ENCODE peak calls at places on chromosomes 11 and 22, in seven cellular contexts. R, D, B, N, X, K and O are unnamed samples.

GRCh38 chr11:57405271-57405890 is 14.9 kb upstream of the PRG2 start:
- DNase-seq in R (no peak), B (no peak), K (no peak), X (no peak), N (no peak), D (no peak), O (no peak)

GRCh38 chr22:41380993-41381328 is 781 bp upstream of the TEF start:
- DNase-seq in K (no peak), N (no peak), B (no peak), R (peak), X (peak), D (peak), O (peak)

GRCh38 chr11:134654161-134654915 is 242.3 kb upstream of the B3GAT1 start:
- DNase-seq in X (no peak), D (no peak), B (no peak), R (no peak), K (no peak), N (no peak), O (no peak)

GRCh38 chr22:47933891-47934290 is 1171.4 kb downstream of the TBC1D22A start:
- DNase-seq in B (no peak), N (no peak), K (no peak), X (no peak), D (no peak), R (no peak), O (no peak)

GRCh38 chr11:17386331-17387084 is 2.0 kb downstream of the KCNJ11 start:
- DNase-seq in K (no peak), B (peak), D (peak), X (peak), R (peak), N (peak), O (peak)

GRCh38 chr11:29127456-29127855 is 889.4 kb downstream of the KCNA4 start:
- DNase-seq in B (no peak), D (no peak), R (no peak), K (no peak), X (no peak), N (no peak), O (no peak)

GRCh38 chr11:19498986-19499669 is 213.5 kb upstream of the NAV2 start:
- DNase-seq in X (no peak), N (no peak), R (no peak), K (no peak), D (no peak), B (no peak), O (no peak)

GRCh38 chr11:84793318-84793717 is 833.8 kb downstream of the DLG2 start:
- DNase-seq in B (no peak), D (no peak), R (no peak), X (no peak), K (no peak), N (no peak), O (no peak)

GRCh38 chr11:38503876-38504275 is 1905.8 kb upstream of the RAG2 start:
- DNase-seq in D (no peak), K (no peak), B (no peak), X (no peak), R (no peak), N (no peak), O (no peak)

GRCh38 chr11:1150769-1151365 is 6.9 kb upstream of the MUC5AC start:
- DNase-seq in R (no peak), D (no peak), K (no peak), N (no peak), B (no peak), X (no peak), O (no peak)

GRCh38 chr11:85167471-85167870 is 459.7 kb downstream of the DLG2 start:
- DNase-seq in R (no peak), D (no peak), X (no peak), K (no peak), B (no peak), N (no peak), O (no peak)

GRCh38 chr22:35212020-35212419 is 45.3 kb upstream of the HMGXB4 start:
- DNase-seq in B (no peak), K (no peak), X (no peak), R (peak), D (no peak), N (no peak), O (no peak)

GRCh38 chr22:29872145-29872893 is 10.7 kb upstream of the MTMR3 start:
- DNase-seq in D (no peak), X (no peak), K (no peak), N (no peak), R (no peak), B (no peak), O (peak)

GRCh38 chr11:75969626-75970308 is 154.8 kb downstream of the UVRAG start:
- DNase-seq in N (no peak), D (no peak), X (no peak), R (no peak), B (no peak), K (no peak), O (no peak)

GRCh38 chr22:38177926-38178604 is 3.6 kb downstream of the PLA2G6 start:
- DNase-seq in R (peak), X (peak), B (no peak), D (peak), N (no peak), K (no peak), O (peak)

GRCh38 chr22:19143967-19144400 is 467 bp downstream of the ESS2 start:
- DNase-seq in N (no peak), K (no peak), X (no peak), D (no peak), R (peak), B (no peak), O (no peak)

GRCh38 chr22:42648368-42649260 is 578 bp downstream of the CYB5R3 start:
- DNase-seq in D (no peak), N (no peak), B (no peak), X (peak), R (no peak), K (no peak), O (no peak)

GRCh38 chr22:23789638-23790037 is 2.9 kb downstream of the SMARCB1 start:
- DNase-seq in B (peak), N (no peak), R (no peak), D (no peak), K (no peak), X (peak), O (peak)

GRCh38 chr11:117415358-117415896 is 87.8 kb downstream of the CEP164 start:
- DNase-seq in B (no peak), K (no peak), D (no peak), N (no peak), R (no peak), X (no peak), O (no peak)

GRCh38 chr11:12224537-12224893 is 114.1 kb downstream of the MICAL2 start:
- DNase-seq in B (no peak), X (no peak), R (no peak), K (peak), D (no peak), N (no peak), O (no peak)

GRCh38 chr22:45208993-45209838 is 31.5 kb downstream of the KIAA0930 start:
- DNase-seq in R (peak), B (peak), D (no peak), X (no peak), N (peak), K (no peak), O (no peak)
- TF ChIP-seq JUND in R (no peak), B (peak), D (no peak), X (no peak), N (no peak), K (no peak), O (no peak)

GRCh38 chr11:7630002-7630401 is 43.3 kb downstream of the CYB5R2 start:
- DNase-seq in K (no peak), D (no peak), X (no peak), N (no peak), B (no peak), R (no peak), O (no peak)

GRCh38 chr11:7628660-7629059 is 44.6 kb downstream of the CYB5R2 start:
- DNase-seq in D (no peak), B (no peak), K (no peak), X (no peak), N (no peak), R (no peak), O (no peak)

GRCh38 chr11:7636350-7636749 is 37.0 kb downstream of the CYB5R2 start:
- DNase-seq in K (no peak), B (no peak), R (no peak), X (no peak), D (no peak), N (no peak), O (no peak)

GRCh38 chr11:7635137-7635536 is 38.2 kb downstream of the CYB5R2 start:
- DNase-seq in X (no peak), K (no peak), R (no peak), B (no peak), D (no peak), N (no peak), O (no peak)

DNA sequence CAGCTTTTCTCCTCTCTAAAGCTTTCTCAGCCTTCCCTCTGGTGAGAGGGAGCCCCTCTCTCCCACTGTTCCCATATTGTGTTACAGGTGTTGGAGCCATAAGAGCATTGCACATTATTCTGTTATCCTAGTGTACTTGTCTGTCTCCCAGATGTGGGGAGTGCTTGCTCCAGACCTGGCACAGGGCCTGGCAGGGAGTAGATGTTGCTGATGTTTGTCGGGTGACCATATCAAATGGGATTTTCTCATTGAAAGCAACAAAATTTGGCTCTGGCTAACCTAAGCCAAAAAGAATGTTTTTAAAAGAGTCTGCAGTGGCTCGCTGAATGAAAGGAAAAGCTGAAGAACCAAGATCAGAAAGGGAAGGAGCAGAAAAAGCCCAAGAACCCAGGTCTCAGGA is 41.1 kb downstream of the CYB5R2 start:
- DNase-seq in K (no peak), D (no peak), N (no peak), R (no peak), B (no peak), X (no peak), O (no peak)
- TF ChIP-seq JUND in K (no peak), D (no peak), N (no peak), R (no peak), B (no peak), X (no peak), O (no peak)

GRCh38 chr22:46732513-46732912 is 5.5 kb downstream of the CERK start:
- DNase-seq in R (no peak), D (no peak), X (no peak), N (no peak), B (no peak), K (no peak), O (no peak)

GRCh38 chr22:46737105-46737975 is 712 bp downstream of the CERK start:
- DNase-seq in K (no peak), X (no peak), B (no peak), D (no peak), N (no peak), R (peak), O (no peak)

GRCh38 chr22:46736705-46737104 is 1.3 kb downstream of the CERK start:
- DNase-seq in R (no peak), D (no peak), N (no peak), X (no peak), B (no peak), K (no peak), O (no peak)

GRCh38 chr22:46735747-46736608 is 2.1 kb downstream of the CERK start:
- DNase-seq in K (no peak), X (no peak), N (no peak), B (peak), R (no peak), D (no peak), O (no peak)

GRCh38 chr22:46734830-46735453 is 3.1 kb downstream of the CERK start:
- DNase-seq in X (no peak), N (no peak), R (no peak), K (peak), B (no peak), D (no peak), O (peak)
- TF ChIP-seq JUND in X (no peak), N (no peak), R (no peak), K (no peak), B (no peak), D (no peak), O (no peak)

GRCh38 chr11:34214961-34215805 is 109.8 kb downstream of the NAT10 start:
- DNase-seq in R (no peak), B (no peak), N (no peak), K (no peak), D (peak), X (no peak), O (no peak)
- TF ChIP-seq JUND in R (no peak), B (peak), N (no peak), K (no peak), D (peak), X (no peak), O (no peak)

GRCh38 chr11:47433157-47433556 is 6.9 kb upstream of the PSMC3 start:
- DNase-seq in D (no peak), R (no peak), X (peak), N (no peak), K (no peak), B (no peak), O (peak)
- TF ChIP-seq JUND in D (no peak), R (no peak), X (no peak), N (no peak), K (no peak), B (no peak), O (no peak)

DNA sequence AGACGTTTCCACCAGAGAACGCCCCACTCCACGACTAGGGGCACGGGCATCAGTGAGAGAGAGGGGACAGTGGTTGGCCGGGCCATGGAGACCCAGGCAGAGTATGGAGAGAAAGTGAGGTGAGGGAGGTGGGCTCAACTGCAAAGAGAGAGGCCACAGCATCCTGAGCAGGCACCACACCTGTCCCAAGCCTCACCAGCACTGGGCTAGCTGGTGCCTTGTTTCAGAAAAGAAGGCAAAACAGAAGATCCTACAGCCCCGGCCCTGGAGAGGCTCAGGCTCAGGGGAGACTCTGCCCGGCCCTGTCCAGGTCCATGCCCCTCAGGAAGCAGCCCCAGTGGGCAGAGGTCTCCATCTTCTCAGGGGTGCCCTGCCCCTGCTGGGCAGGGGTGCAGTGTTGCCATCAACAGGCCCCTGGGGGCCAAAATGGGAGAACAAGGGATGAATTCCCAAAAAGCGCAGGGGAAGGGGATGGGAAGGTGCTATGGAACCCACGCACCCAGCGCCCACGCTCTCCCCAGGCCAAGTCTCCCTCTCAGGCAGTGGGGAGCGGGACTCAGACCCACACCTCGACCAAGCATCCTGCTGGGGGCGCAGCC is 6.0 kb downstream of the TSPAN32 start:
- DNase-seq in X (no peak), N (no peak), B (no peak), D (no peak), K (no peak), R (no peak), O (no peak)
- TF ChIP-seq JUND in X (no peak), N (no peak), B (no peak), D (no peak), K (no peak), R (no peak), O (no peak)

GRCh38 chr22:22600862-22601261 is 41.8 kb upstream of the PRAME start:
- DNase-seq in K (no peak), R (peak), N (no peak), X (no peak), D (no peak), B (no peak), O (no peak)
- TF ChIP-seq JUND in K (no peak), R (no peak), N (no peak), X (no peak), D (no peak), B (no peak), O (no peak)

GRCh38 chr22:49788492-49788891 is 39.2 kb downstream of the BRD1 start:
- DNase-seq in K (no peak), R (no peak), D (no peak), X (no peak), B (no peak), N (no peak), O (no peak)

GRCh38 chr22:49791682-49792081 is 36.0 kb downstream of the BRD1 start:
- DNase-seq in R (no peak), K (no peak), B (no peak), N (no peak), X (no peak), D (no peak), O (no peak)

GRCh38 chr22:49790912-49791311 is 36.8 kb downstream of the BRD1 start:
- DNase-seq in K (no peak), D (no peak), B (no peak), N (no peak), R (no peak), X (no peak), O (no peak)

GRCh38 chr22:49787861-49788260 is 39.8 kb downstream of the BRD1 start:
- DNase-seq in K (no peak), N (no peak), R (no peak), B (no peak), X (no peak), D (no peak), O (no peak)

GRCh38 chr22:49789289-49790141 is 38.2 kb downstream of the BRD1 start:
- DNase-seq in B (peak), D (no peak), N (no peak), R (no peak), K (no peak), X (peak), O (no peak)
- TF ChIP-seq JUND in B (no peak), D (no peak), N (no peak), R (no peak), K (no peak), X (no peak), O (no peak)

DNA sequence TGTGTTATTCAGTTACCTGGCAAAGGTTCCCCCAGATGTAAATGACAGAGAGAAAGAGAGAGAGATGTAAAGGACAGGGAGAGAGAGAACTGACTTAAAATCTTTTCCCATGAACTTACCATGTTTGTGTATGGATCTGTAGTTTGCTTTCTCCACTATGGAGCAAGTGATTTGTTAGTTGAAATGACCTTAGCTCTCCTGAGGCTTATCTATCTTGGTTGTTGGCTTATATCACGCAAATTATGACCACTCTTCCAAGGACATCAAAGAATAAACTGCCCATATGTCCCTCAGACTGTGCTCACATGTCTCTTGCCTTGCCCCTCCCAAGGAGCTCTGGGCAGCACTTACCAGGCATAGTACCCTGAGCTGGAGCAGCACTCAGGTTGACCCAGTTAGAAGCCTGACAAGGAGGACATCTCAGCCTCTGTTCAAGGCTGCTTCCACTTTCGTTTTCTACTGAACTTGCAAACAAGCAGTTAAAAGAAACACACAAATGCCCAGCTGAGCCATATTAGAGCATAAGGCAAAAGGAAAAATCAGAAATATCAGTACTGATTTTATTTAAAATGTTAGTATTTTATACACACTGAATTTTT is 95.2 kb upstream of the RCN1 start:
- DNase-seq in D (no peak), B (no peak), R (no peak), N (no peak), X (no peak), K (peak), O (no peak)
- TF ChIP-seq JUND in D (no peak), B (no peak), R (no peak), N (no peak), X (no peak), K (no peak), O (no peak)